ENCODE peak calls at places on chromosomes 6 and 20, in six cellular contexts. Y, L, C, U, P and E are unnamed samples.

GRCh38 chr6:154732538-154732823 is 735 bp upstream of the SCAF8 start:
- DNase-seq in Y (peak; percentile 67), L (no peak), C (no peak), U (no peak), P (no peak), E (no peak)

GRCh38 chr6:99603421-99604160 is 3.0 kb upstream of the PRDM13 start:
- DNase-seq in Y (no peak), L (no peak), C (no peak), U (no peak), P (peak; percentile 60), E (no peak)

GRCh38 chr20:45489083-45489531 is 19.6 kb downstream of the WFDC2 start:
- DNase-seq in Y (no peak), L (no peak), C (no peak), U (no peak), P (no peak), E (no peak)

GRCh38 chr6:15623282-15624116 is 39.3 kb downstream of the DTNBP1 start:
- DNase-seq in Y (peak; percentile 6), L (no peak), C (no peak), U (no peak), P (peak; percentile 20), E (no peak)

GRCh38 chr6:127069659-127070279 is 48.7 kb upstream of the RSPO3 start:
- DNase-seq in Y (peak; percentile 39), L (no peak), C (no peak), U (no peak), P (no peak), E (no peak)

GRCh38 chr20:51532577-51533191 is 9.8 kb downstream of the NFATC2 start:
- DNase-seq in Y (no peak), L (no peak), C (no peak), U (peak; percentile 24), P (no peak), E (no peak)

GRCh38 chr6:150142304-150142656 is 564 bp upstream of the PPP1R14C start:
- DNase-seq in Y (no peak), L (no peak), C (no peak), U (peak; percentile 39), P (no peak), E (peak; percentile 5)

GRCh38 chr20:37904845-37905244 is 1.9 kb downstream of the VSTM2L start:
- DNase-seq in Y (no peak), L (no peak), C (no peak), U (no peak), P (no peak), E (no peak)

GRCh38 chr20:584375-585301 is 25.5 kb downstream of the TCF15 start:
- DNase-seq in Y (no peak), L (no peak), C (no peak), U (no peak), P (no peak), E (no peak)

GRCh38 chr6:170075659-170076223 is 215.1 kb downstream of the DLL1 start:
- DNase-seq in Y (no peak), L (no peak), C (peak; percentile 23), U (no peak), P (no peak), E (no peak)

GRCh38 chr6:26556263-26557070 is 18.3 kb downstream of the HMGN4 start:
- DNase-seq in Y (peak; percentile 71), L (peak; percentile 83), C (no peak), U (peak; percentile 24), P (no peak), E (peak; percentile 80)

GRCh38 chr20:63908008-63908682 is 13.2 kb downstream of the DNAJC5 start:
- DNase-seq in Y (no peak), L (no peak), C (no peak), U (no peak), P (no peak), E (no peak)

GRCh38 chr6:5866547-5867051 is 140.1 kb downstream of the NRN1 start:
- DNase-seq in Y (peak; percentile 71), L (no peak), C (no peak), U (no peak), P (no peak), E (peak; percentile 21)

GRCh38 chr6:5086294-5086890 is 1.3 kb downstream of the PPP1R3G start:
- DNase-seq in Y (no peak), L (no peak), C (no peak), U (no peak), P (no peak), E (no peak)

GRCh38 chr6:25017486-25017885 is 81.7 kb upstream of the RIPOR2 start:
- DNase-seq in Y (no peak), L (no peak), C (no peak), U (no peak), P (no peak), E (no peak)

GRCh38 chr20:9066196-9066595 is 2.7 kb upstream of the PLCB4 start:
- DNase-seq in Y (no peak), L (no peak), C (no peak), U (no peak), P (no peak), E (peak; percentile 46)

GRCh38 chr20:46973801-46974200 is 79.2 kb downstream of the EYA2 start:
- DNase-seq in Y (no peak), L (no peak), C (no peak), U (no peak), P (no peak), E (no peak)

GRCh38 chr6:41636803-41637178 is 1.5 kb upstream of the MDFI start:
- DNase-seq in Y (no peak), L (no peak), C (no peak), U (no peak), P (no peak), E (no peak)

GRCh38 chr6:70819715-70820114 is 137.1 kb downstream of the B3GAT2 start:
- DNase-seq in Y (no peak), L (no peak), C (no peak), U (no peak), P (no peak), E (no peak)

GRCh38 chr20:43752561-43753301 is 25.9 kb upstream of the GTSF1L start:
- DNase-seq in Y (no peak), L (peak; percentile 69), C (no peak), U (no peak), P (peak; percentile 70), E (peak; percentile 85)

GRCh38 chr20:25008388-25009217 is 16.1 kb upstream of the APMAP start:
- DNase-seq in Y (no peak), L (no peak), C (peak; percentile 25), U (no peak), P (no peak), E (no peak)

GRCh38 chr20:32631916-32632460 is 41.8 kb downstream of the C20orf203 start:
- DNase-seq in Y (no peak), L (no peak), C (no peak), U (no peak), P (no peak), E (no peak)

GRCh38 chr20:23242104-23242503 is 108.5 kb upstream of the NXT1 start:
- DNase-seq in Y (peak; percentile 46), L (no peak), C (no peak), U (no peak), P (no peak), E (no peak)

GRCh38 chr20:63850689-63851547 is 10.4 kb upstream of the ABHD16B start:
- DNase-seq in Y (no peak), L (no peak), C (no peak), U (no peak), P (peak; percentile 96), E (no peak)

GRCh38 chr6:75450903-75451302 is 42.7 kb downstream of the FILIP1 start:
- DNase-seq in Y (no peak), L (no peak), C (no peak), U (no peak), P (no peak), E (no peak)

GRCh38 chr6:13711384-13711725 is 280 bp downstream of the RANBP9 start:
- DNase-seq in Y (no peak), L (no peak), C (no peak), U (no peak), P (no peak), E (no peak)

GRCh38 chr6:6494677-6495076 is 93.8 kb upstream of the LY86 start:
- DNase-seq in Y (peak; percentile 56), L (no peak), C (no peak), U (no peak), P (peak; percentile 72), E (no peak)